ENCODE peak calls at places on chromosomes 4 and X, in five cellular contexts. C, Z, D, T and M are unnamed samples.

GRCh38 chr4:71009796-71010588 is 16.5 kb downstream of the DCK start:
- DNase-seq in C (no peak), Z (peak; percentile 12), D (peak; percentile 31), T (no peak), M (no peak)

GRCh38 chrX:78659955-78660354 is 827 bp upstream of the RTL3 start:
- DNase-seq in C (no peak), Z (no peak), D (no peak), T (no peak), M (no peak)

GRCh38 chr4:3671571-3672464 is 94.4 kb upstream of the ADRA2C start:
- DNase-seq in C (no peak), Z (no peak), D (no peak), T (no peak), M (no peak)

GRCh38 chr4:137608085-137608484 is 75.8 kb upstream of the PCDH18 start:
- DNase-seq in C (no peak), Z (peak; percentile 8), D (no peak), T (no peak), M (no peak)

GRCh38 chr4:150139297-150139696 is 61.1 kb downstream of the DCLK2 start:
- DNase-seq in C (no peak), Z (no peak), D (no peak), T (no peak), M (no peak)

GRCh38 chrX:40299502-40300118 is 201.9 kb upstream of the BCOR start:
- DNase-seq in C (no peak), Z (no peak), D (no peak), T (no peak), M (no peak)

GRCh38 chrX:65926095-65927019 is 113.5 kb downstream of the VSIG4 start:
- DNase-seq in C (no peak), Z (no peak), D (no peak), T (peak; percentile 2), M (no peak)

GRCh38 chrX:78650906-78651437 is 8.2 kb downstream of the RTL3 start:
- DNase-seq in C (no peak), Z (no peak), D (no peak), T (no peak), M (no peak)

GRCh38 chr4:109979932-109980717 is 67.4 kb downstream of the EGF start:
- DNase-seq in C (no peak), Z (peak; percentile 33), D (no peak), T (no peak), M (no peak)

GRCh38 chr4:15327311-15328298 is 100.2 kb upstream of the C1QTNF7 start:
- DNase-seq in C (peak; percentile 13), Z (peak; percentile 23), D (no peak), T (no peak), M (no peak)

GRCh38 chrX:72716766-72717165 is 2.7 kb upstream of the PHKA1 start:
- DNase-seq in C (no peak), Z (no peak), D (no peak), T (no peak), M (no peak)

GRCh38 chr4:93897559-93897958 is 69.0 kb downstream of the ATOH1 start:
- DNase-seq in C (no peak), Z (peak; percentile 8), D (no peak), T (peak; percentile 19), M (no peak)

GRCh38 chr4:94412019-94413017 is 39.4 kb upstream of the PDLIM5 start:
- DNase-seq in C (peak; percentile 30), Z (peak; percentile 38), D (no peak), T (peak; percentile 12), M (peak; percentile 21)

GRCh38 chrX:75155454-75155829 is 641 bp downstream of the ABCB7 start:
- DNase-seq in C (no peak), Z (no peak), D (no peak), T (peak; percentile 1), M (no peak)

GRCh38 chrX:31314921-31315320 is 243.1 kb upstream of the FTHL17 start:
- DNase-seq in C (peak; percentile 32), Z (no peak), D (no peak), T (no peak), M (no peak)

GRCh38 chr4:103497692-103498091 is 222.1 kb downstream of the TACR3 start:
- DNase-seq in C (no peak), Z (no peak), D (no peak), T (no peak), M (no peak)

GRCh38 chrX:144849141-144849540 is 398.2 kb upstream of the SPANXN1 start:
- DNase-seq in C (no peak), Z (no peak), D (no peak), T (no peak), M (no peak)

GRCh38 chrX:47628980-47629379 is 750 bp downstream of the CFP start:
- DNase-seq in C (no peak), Z (no peak), D (no peak), T (no peak), M (no peak)

GRCh38 chr4:2363951-2364653 is 54.3 kb downstream of the ZFYVE28 start:
- DNase-seq in C (no peak), Z (no peak), D (no peak), T (no peak), M (no peak)

GRCh38 chr4:137621056-137621455 is 88.8 kb upstream of the PCDH18 start:
- DNase-seq in C (no peak), Z (no peak), D (peak; percentile 71), T (no peak), M (no peak)

GRCh38 chrX:23616361-23616760 is 50.9 kb upstream of the PRDX4 start:
- DNase-seq in C (no peak), Z (peak; percentile 64), D (peak; percentile 34), T (no peak), M (no peak)

GRCh38 chrX:74420194-74421035 is 878 bp upstream of the SLC16A2 start:
- DNase-seq in C (peak; percentile 62), Z (peak; percentile 67), D (peak; percentile 78), T (peak; percentile 47), M (peak; percentile 51)

GRCh38 chrX:134753185-134754008 is 95.1 kb upstream of the PLAC1 start:
- DNase-seq in C (no peak), Z (no peak), D (no peak), T (no peak), M (no peak)

DNA sequence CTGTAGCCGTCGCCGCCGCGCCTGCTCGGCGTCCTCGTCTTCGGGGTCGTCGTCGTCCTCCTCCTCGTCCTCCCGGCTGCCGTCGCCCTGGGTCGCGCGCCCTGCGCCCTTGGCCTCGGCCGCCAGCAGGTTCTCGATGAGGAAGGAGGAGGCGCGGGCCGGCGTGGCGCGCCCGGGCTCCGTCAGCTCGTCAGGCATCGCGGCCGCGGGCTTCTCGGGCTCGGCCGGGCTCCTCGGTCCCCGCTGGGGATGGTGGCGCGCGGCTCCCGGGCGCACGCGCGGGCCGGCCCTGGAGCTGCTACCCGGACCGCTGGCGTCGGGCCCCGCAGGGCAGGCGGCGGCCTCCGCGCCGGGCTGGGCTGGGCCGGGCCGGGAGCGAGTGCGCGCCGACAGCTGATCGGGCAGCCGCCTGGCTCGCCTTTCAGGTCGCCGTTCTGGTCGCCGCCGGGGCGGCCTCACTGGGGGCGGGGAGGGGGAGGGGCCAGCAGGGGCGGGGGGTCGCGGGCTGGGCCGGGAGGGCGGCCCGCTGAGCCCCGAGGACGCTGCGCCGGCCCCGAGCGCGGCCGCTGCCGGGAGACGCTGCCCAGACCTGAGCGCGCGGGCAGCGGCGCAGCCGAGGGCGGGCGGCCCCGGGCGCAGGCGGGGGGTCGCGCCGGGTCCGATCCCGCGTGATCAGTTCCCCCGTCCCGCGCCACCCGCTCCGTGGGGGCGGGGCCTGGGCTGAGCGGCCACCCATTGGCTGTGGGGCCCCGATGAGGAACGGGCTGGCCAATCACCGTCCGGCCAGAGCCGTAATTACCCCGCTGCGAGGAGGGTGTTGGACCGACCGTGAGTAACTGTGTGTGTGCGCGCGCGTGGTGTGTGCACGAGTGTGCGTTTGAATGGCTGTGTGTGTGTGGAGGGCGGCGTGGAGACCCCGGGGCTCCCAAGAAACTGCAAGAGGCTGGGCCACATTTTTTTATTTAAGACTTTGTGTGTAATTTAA is at the start of gene HMX1:
- DNase-seq in C (peak; percentile 7), Z (peak; percentile 41), D (peak; percentile 88), T (no peak), M (no peak)
- TF ChIP-seq CTCF in C (no peak), Z (no peak), D (no peak), T (no peak), M (no peak)

GRCh38 chr4:52604215-52604614 is 54.9 kb downstream of the USP46 start:
- DNase-seq in C (no peak), Z (no peak), D (no peak), T (no peak), M (no peak)
- H3K36me3 ChIP-seq in C (no peaks in the 10 kb centered on the region), Z (no peaks in the 10 kb centered on the region), D (peaks cover 10% of the 10 kb centered on the region), T (no peaks in the 10 kb centered on the region), M (no peaks in the 10 kb centered on the region)

GRCh38 chr4:6937201-6937600 is 27.6 kb downstream of the TBC1D14 start:
- DNase-seq in C (no peak), Z (no peak), D (no peak), T (no peak), M (no peak)
- H3K4me1 ChIP-seq in C (peaks cover 27% of the 10 kb centered on the region), Z (peaks cover 38% of the 10 kb centered on the region), D (peaks cover 29% of the 10 kb centered on the region), T (peaks cover 30% of the 10 kb centered on the region), M (peaks cover 7% of the 10 kb centered on the region)

GRCh38 chr4:139189417-139189749 is 12.4 kb upstream of the ELF2 start:
- DNase-seq in C (no peak), Z (no peak), D (no peak), T (no peak), M (no peak)

GRCh38 chr4:139188648-139189416 is 11.8 kb upstream of the ELF2 start:
- DNase-seq in C (no peak), Z (no peak), D (no peak), T (no peak), M (no peak)

GRCh38 chr4:139184129-139184528 is 7.1 kb upstream of the ELF2 start:
- DNase-seq in C (no peak), Z (peak; percentile 16), D (no peak), T (no peak), M (no peak)
- TF ChIP-seq CTCF in C (no peak), Z (peak; percentile 37), D (no peak), T (no peak), M (no peak)

GRCh38 chrX:120534413-120535205 is 26.2 kb downstream of the CUL4B start:
- DNase-seq in C (no peak), Z (no peak), D (no peak), T (no peak), M (no peak)
- H3K36me3 ChIP-seq in C (no peaks in the 10 kb centered on the region), Z (no peaks in the 10 kb centered on the region), D (no peaks in the 10 kb centered on the region), T (no peaks in the 10 kb centered on the region), M (no peaks in the 10 kb centered on the region)